ENCODE peak calls at places on chromosomes 16 and 17, in seven cellular contexts. Z is astrocyte of the cerebellum; Y is AG04450; B is mucosa of descending colon; U is thoracic aorta; O is CD8-positive, alpha-beta T cell; F is nephron progenitor cell. V is an unnamed sample.

GRCh38 chr16:9191274-9191850 is 99.9 kb downstream of the HAPSTR1 start:
- DNase-seq in B (no peak), Z (no peak), Y (no peak), O (no peak), U (no peak), F (no peak), V (no peak)

GRCh38 chr17:72666519-72666874 is 426.0 kb downstream of the SLC39A11 start:
- DNase-seq in Z (no peak), Y (no peak), U (no peak), B (no peak), O (no peak), F (no peak), V (no peak)

GRCh38 chr16:84262939-84263338 is 23.1 kb upstream of the KCNG4 start:
- DNase-seq in Z (no peak), O (no peak), B (no peak), Y (no peak), U (no peak), F (no peak), V (no peak)

GRCh38 chr17:17056167-17056562 is 13.9 kb downstream of the MPRIP start:
- DNase-seq in Z (no peak), U (no peak), O (no peak), B (no peak), F (no peak), Y (no peak), V (no peak)

GRCh38 chr17:36544320-36545092 is at the start of gene GGNBP2:
- DNase-seq in U (peak), B (peak), Z (peak), O (peak), Y (peak), F (peak), V (peak)

GRCh38 chr16:31157136-31157535 is 7.3 kb upstream of the PRSS36 start:
- DNase-seq in F (no peak), B (no peak), Z (no peak), Y (no peak), U (no peak), O (no peak), V (no peak)

GRCh38 chr16:15548482-15548891 is 94.5 kb downstream of the MARF1 start:
- DNase-seq in B (no peak), U (no peak), F (no peak), Z (peak), O (no peak), Y (no peak), V (no peak)

GRCh38 chr16:57938936-57939871 is 31.7 kb downstream of the CNGB1 start:
- DNase-seq in F (no peak), B (peak), Z (peak), Y (no peak), O (no peak), U (no peak), V (no peak)

GRCh38 chr17:61323696-61324539 is 75.7 kb upstream of the TBX2 start:
- DNase-seq in Z (no peak), B (no peak), O (no peak), F (peak), Y (no peak), U (no peak), V (no peak)

GRCh38 chr16:31145398-31145990 is 4.4 kb downstream of the PRSS36 start:
- DNase-seq in Y (no peak), F (no peak), U (no peak), Z (no peak), B (peak), O (no peak), V (no peak)

GRCh38 chr17:76147211-76148014 is 6.4 kb upstream of the FOXJ1 start:
- DNase-seq in Z (no peak), U (no peak), O (no peak), F (no peak), Y (no peak), B (no peak), V (no peak)

GRCh38 chr17:4956493-4957061 is 5.7 kb downstream of the ENO3 start:
- DNase-seq in F (no peak), Y (no peak), B (no peak), O (no peak), Z (no peak), U (no peak), V (no peak)

GRCh38 chr16:35410438-35410837 is 1951.0 kb downstream of the TP53TG3F start:
- DNase-seq in O (no peak), Y (no peak), F (no peak), Z (no peak), U (no peak), B (no peak), V (no peak)

GRCh38 chr16:89320717-89321501 is 103.4 kb downstream of the ZNF778 start:
- DNase-seq in Z (peak), B (peak), Y (no peak), O (no peak), U (no peak), F (peak), V (no peak)

GRCh38 chr16:4409081-4409932 is 7.1 kb downstream of the CORO7 start:
- DNase-seq in U (no peak), O (no peak), B (peak), Z (no peak), F (no peak), Y (no peak), V (no peak)

GRCh38 chr17:43907425-43907981 is at the start of gene MPP2:
- DNase-seq in U (no peak), Z (peak), Y (peak), F (peak), O (peak), B (peak), V (peak)

GRCh38 chr17:35588196-35588920 is 1.2 kb downstream of the AP2B1 start:
- DNase-seq in B (no peak), F (no peak), Z (peak), U (no peak), Y (no peak), O (no peak), V (no peak)

GRCh38 chr17:80938556-80938955 is 53.1 kb upstream of the CHMP6 start:
- DNase-seq in Y (no peak), U (no peak), B (no peak), O (no peak), F (no peak), Z (no peak), V (no peak)

GRCh38 chr16:71635632-71636031 is 9.6 kb downstream of the MARVELD3 start:
- DNase-seq in F (no peak), Z (no peak), O (no peak), U (no peak), B (no peak), Y (no peak), V (no peak)

GRCh38 chr16:53052519-53053501 is at the start of gene CHD9NB:
- DNase-seq in F (no peak), O (no peak), Z (no peak), Y (peak), B (peak), U (peak), V (no peak)

GRCh38 chr16:53159781-53160436 is 105.1 kb downstream of the CHD9 start:
- DNase-seq in O (no peak), F (peak), Z (peak), Y (peak), B (no peak), U (no peak), V (no peak)

GRCh38 chr16:75320435-75320834 is 69.0 kb upstream of the BCAR1 start:
- DNase-seq in O (no peak), F (peak), Z (no peak), B (no peak), U (no peak), Y (no peak), V (peak)

GRCh38 chr17:35898283-35899070 is 18.3 kb upstream of the CCL5 start:
- DNase-seq in U (no peak), F (no peak), B (peak), O (no peak), Z (no peak), Y (no peak), V (no peak)

GRCh38 chr16:86879268-86879667 is 300.9 kb downstream of the FOXL1 start:
- DNase-seq in O (no peak), F (no peak), Y (no peak), B (no peak), U (no peak), Z (no peak), V (no peak)

GRCh38 chr16:50881331-50881830 is 139.5 kb downstream of the CYLD start:
- DNase-seq in U (no peak), O (no peak), B (no peak), Z (no peak), F (no peak), Y (no peak), V (no peak)

GRCh38 chr17:8209909-8210760 is at the start of gene AURKB:
- DNase-seq in B (peak), F (peak), U (peak), O (peak), Y (peak), Z (peak), V (peak)

GRCh38 chr16:67404740-67405226 is 11.5 kb upstream of the TPPP3 start:
- DNase-seq in Y (no peak), B (peak), O (no peak), F (no peak), U (no peak), Z (no peak), V (no peak)

GRCh38 chr17:82098939-82099765 is 1.1 kb upstream of the FASN start:
- DNase-seq in B (no peak), O (no peak), F (no peak), U (no peak), Z (no peak), Y (no peak), V (no peak)

GRCh38 chr17:72056155-72056554 is 64.7 kb upstream of the SOX9 start:
- DNase-seq in O (no peak), Y (no peak), B (no peak), U (no peak), F (no peak), Z (no peak), V (no peak)

GRCh38 chr17:28188841-28189263 is 130.1 kb upstream of the TMEM97 start:
- DNase-seq in Z (no peak), Y (peak), F (no peak), B (no peak), O (no peak), U (no peak), V (no peak)

GRCh38 chr17:71441098-71441497 is 679.7 kb upstream of the SOX9 start:
- DNase-seq in U (no peak), Y (peak), F (no peak), Z (peak), B (no peak), O (no peak), V (no peak)

GRCh38 chr16:29662000-29662728 is 883 bp upstream of the SPN start:
- DNase-seq in F (no peak), Z (no peak), B (no peak), O (no peak), Y (no peak), U (no peak), V (no peak)

GRCh38 chr16:66001432-66001831 is 365.1 kb upstream of the CDH5 start:
- DNase-seq in O (no peak), Z (no peak), B (no peak), U (no peak), F (no peak), Y (no peak), V (no peak)

GRCh38 chr17:57090560-57091185 is 5.6 kb downstream of the AKAP1 start:
- DNase-seq in B (no peak), Y (no peak), U (no peak), Z (no peak), O (no peak), F (no peak), V (no peak)

GRCh38 chr16:47970291-47970931 is 185.4 kb downstream of the ABCC12 start:
- DNase-seq in B (no peak), Y (peak), O (no peak), Z (peak), F (peak), U (no peak), V (peak)

GRCh38 chr16:81517630-81518438 is 73.2 kb downstream of the CMIP start:
- DNase-seq in Y (no peak), U (no peak), Z (no peak), F (no peak), B (no peak), O (no peak), V (no peak)

GRCh38 chr17:65553646-65554567 is 7.5 kb downstream of the AXIN2 start:
- DNase-seq in F (no peak), Z (no peak), O (no peak), U (no peak), Y (no peak), B (peak), V (no peak)

GRCh38 chr17:63116228-63116627 is 150.2 kb downstream of the TANC2 start:
- DNase-seq in F (no peak), U (no peak), Y (no peak), Z (no peak), B (no peak), O (no peak), V (no peak)

GRCh38 chr16:25570131-25570530 is 121.6 kb upstream of the HS3ST4 start:
- DNase-seq in F (no peak), Y (no peak), O (no peak), U (no peak), B (no peak), Z (no peak), V (no peak)

GRCh38 chr16:25580071-25580470 is 111.7 kb upstream of the HS3ST4 start:
- DNase-seq in O (no peak), B (no peak), Z (no peak), U (no peak), F (no peak), Y (no peak), V (no peak)

DNA sequence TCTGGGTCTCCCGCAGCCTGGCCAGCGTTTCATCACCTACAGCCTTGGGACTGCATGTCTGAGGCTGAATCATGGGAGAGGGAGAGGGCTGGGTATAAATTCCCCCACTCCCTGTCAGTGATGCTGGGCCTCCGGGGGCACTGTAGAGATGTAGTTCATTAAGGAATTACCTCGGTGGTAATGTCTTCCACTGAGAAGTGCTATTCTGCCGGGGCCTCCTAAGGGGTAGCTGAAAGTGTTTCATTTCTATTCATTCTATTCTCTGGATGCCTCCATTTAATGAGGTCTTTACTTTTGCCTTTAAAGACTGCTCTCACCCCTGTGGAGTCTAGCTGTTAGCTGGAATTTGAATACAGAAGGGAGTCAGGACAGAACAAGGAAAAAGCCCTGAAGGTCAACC is 116.4 kb upstream of the HS3ST4 start:
- DNase-seq in Z (no peak), B (no peak), U (no peak), Y (no peak), O (no peak), F (no peak), V (no peak)
- TF ChIP-seq CTCF in Z (no peak), B (no peak), U (no peak), Y (no peak), O (no peak), F (no peak), V (no peak)

DNA sequence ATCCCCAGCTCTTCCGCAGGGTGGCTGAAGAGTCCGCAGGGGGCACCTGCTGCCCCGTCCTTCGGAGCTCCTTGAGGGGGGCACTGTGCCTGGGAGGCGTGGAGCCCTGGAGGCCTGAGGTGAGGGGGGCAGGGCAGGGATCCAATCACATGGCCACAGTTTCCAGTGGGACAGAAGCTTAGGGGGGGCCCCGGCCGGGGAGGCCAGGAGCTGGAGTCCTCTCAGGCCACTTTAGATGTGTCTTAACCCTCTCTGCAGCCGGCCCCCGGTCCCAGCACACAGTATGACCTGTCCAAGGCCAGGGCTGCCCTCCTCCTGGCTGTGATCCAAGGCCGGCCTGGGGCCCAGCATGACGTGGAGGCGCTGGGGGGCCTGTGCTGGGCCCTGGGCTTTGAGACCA is 10.8 kb downstream of the ZNF213 start:
- DNase-seq in Z (no peak), B (no peak), Y (no peak), F (no peak), O (no peak), U (no peak), V (no peak)
- TF ChIP-seq CTCF in Z (no peak), B (no peak), Y (no peak), F (no peak), O (no peak), U (no peak), V (no peak)

GRCh38 chr17:51768706-51769105 is 389.8 kb downstream of the CA10 start:
- DNase-seq in Y (no peak), F (no peak), B (no peak), Z (no peak), U (no peak), O (no peak), V (no peak)
- TF ChIP-seq CTCF in Y (no peak), F (no peak), B (no peak), Z (no peak), U (no peak), O (no peak), V (no peak)

GRCh38 chr17:40791808-40792436 is 7.8 kb downstream of the KRT28 start:
- DNase-seq in F (no peak), Y (peak), B (no peak), O (no peak), Z (peak), U (no peak), V (no peak)
- TF ChIP-seq CTCF in F (peak), Y (peak), B (no peak), O (peak), Z (peak), U (peak), V (peak)

GRCh38 chr17:77366206-77366557 is 225.4 kb downstream of the SEC14L1 start:
- DNase-seq in F (no peak), Y (no peak), B (no peak), U (no peak), Z (no peak), O (no peak), V (no peak)

GRCh38 chr17:77364381-77364911 is 223.7 kb downstream of the SEC14L1 start:
- DNase-seq in B (peak), Z (no peak), U (no peak), F (no peak), Y (no peak), O (no peak), V (no peak)

GRCh38 chr17:77364941-77365583 is 224.3 kb downstream of the SEC14L1 start:
- DNase-seq in Y (no peak), B (no peak), F (no peak), O (no peak), U (no peak), Z (no peak), V (no peak)

GRCh38 chr17:77365584-77366186 is 224.9 kb downstream of the SEC14L1 start:
- DNase-seq in F (no peak), Z (peak), Y (peak), U (peak), O (no peak), B (peak), V (no peak)

DNA sequence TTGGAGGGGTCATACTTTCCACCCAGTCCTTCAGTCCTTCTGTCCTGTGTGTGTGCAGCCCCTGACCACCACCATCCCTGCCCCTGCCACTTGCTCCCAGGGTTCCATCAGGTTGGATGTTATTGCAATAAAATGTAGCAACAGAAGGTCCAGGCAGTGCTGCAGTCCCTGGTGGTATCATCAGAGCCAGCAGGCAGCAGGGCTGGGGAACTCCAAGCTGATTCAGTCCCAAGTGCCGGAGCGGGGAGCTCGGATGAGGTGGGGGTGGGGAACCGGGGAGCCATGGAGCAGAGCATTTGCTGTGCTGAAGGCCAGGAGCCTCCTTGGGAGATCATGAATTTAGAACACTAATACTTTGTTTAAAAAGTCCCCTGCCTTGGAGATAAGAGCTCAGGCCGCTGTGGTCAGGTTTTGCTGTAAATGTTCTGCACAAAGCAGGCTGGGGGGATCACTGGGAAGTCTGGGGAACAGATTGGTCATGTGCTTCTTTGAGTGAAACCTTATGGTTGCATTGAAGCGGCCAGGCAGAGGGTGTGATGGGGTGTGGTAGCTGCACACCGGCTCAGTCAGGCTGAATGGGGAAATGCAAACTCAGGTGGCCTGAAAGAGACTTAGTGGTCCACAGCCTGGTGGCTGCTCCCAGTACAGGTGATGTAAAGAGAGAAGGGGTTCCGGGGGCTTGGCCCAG is 225.9 kb downstream of the SEC14L1 start:
- DNase-seq in F (peak), O (no peak), B (peak), U (no peak), Y (no peak), Z (no peak), V (no peak)
- TF ChIP-seq CTCF in F (no peak), O (no peak), B (no peak), U (no peak), Y (peak), Z (no peak), V (no peak)

GRCh38 chr16:1542166-1542500 is 8.7 kb downstream of the TMEM204 start:
- DNase-seq in U (no peak), F (no peak), O (no peak), Z (no peak), Y (no peak), B (no peak), V (no peak)

GRCh38 chr16:1541293-1542165 is 8.1 kb downstream of the TMEM204 start:
- DNase-seq in O (no peak), Y (no peak), Z (no peak), U (no peak), B (no peak), F (no peak), V (no peak)

GRCh38 chr16:1545044-1545736 is 11.7 kb downstream of the TMEM204 start:
- DNase-seq in F (no peak), B (no peak), U (no peak), Z (no peak), Y (no peak), O (no peak), V (no peak)

GRCh38 chr16:1542533-1542932 is 9.1 kb downstream of the TMEM204 start:
- DNase-seq in B (no peak), Z (no peak), O (no peak), F (no peak), Y (no peak), U (no peak), V (no peak)

DNA sequence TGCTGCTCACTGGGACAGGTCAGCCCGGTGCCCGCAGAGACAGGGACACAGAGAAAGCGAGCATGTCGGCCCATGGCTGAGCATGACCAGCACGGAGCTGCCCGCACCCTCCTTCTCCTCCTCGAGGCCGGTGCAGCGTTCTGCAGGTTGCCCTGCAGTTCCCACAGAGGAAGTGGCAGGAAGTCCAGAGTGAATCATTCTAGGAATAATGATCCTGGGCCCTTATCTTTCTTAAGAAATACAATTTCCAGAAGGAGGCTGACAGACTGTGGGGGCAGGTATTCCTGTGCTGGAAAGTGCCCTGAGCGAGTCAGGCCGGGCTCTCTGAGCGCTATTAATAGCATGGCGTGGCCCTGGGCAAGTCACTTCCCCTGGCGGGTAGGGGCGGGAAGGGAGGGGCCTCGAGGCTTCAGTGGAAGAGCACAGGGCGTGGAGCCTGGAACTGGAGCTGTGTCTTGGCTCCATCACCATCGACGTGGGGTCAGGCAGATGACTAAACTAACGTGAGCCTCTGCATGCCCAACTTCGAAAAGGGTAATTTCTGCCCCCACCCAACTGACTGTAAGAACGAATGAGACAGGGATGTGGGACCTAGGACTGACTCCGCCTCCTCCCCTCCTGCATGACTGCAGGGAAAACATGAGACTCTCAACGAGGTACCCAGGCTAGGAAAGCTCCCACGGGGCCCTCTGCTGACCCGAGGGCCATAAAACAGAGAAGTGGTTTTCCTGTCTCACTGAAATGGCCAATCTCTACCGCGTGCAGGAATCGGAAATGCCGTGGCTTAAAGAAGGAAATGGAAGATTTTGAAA is 9.8 kb downstream of the TMEM204 start:
- DNase-seq in O (no peak), U (peak), Y (no peak), B (no peak), F (peak), Z (no peak), V (no peak)
- TF ChIP-seq CTCF in O (no peak), U (no peak), Y (no peak), B (no peak), F (no peak), Z (no peak), V (no peak)

V was measured in neural crest cell.